ENCODE peak calls at places on chromosomes 3 and 15, in six cellular contexts. O is fibroblast of the conjunctiva, S is HL-60, E is K562, K is NCI-H526, Z is Calu3. V is an unnamed sample.

GRCh38 chr3:168989396-168989795 is 674.1 kb downstream of the MECOM start:
- DNase-seq in O (no peak), S (no peak), E (no peak), K (no peak), Z (no peak), V (no peak)

GRCh38 chr3:11095932-11096265 is 58.4 kb upstream of the HRH1 start:
- DNase-seq in O (no peak), S (no peak), E (no peak), K (no peak), Z (no peak), V (no peak)

GRCh38 chr3:197791120-197792018 is at the start of gene LRCH3:
- DNase-seq in O (peak), S (peak), E (peak), K (peak), Z (peak), V (peak)

GRCh38 chr15:85282504-85283115 is 97.8 kb upstream of the AKAP13 start:
- DNase-seq in O (no peak), S (no peak), E (no peak), K (no peak), Z (no peak), V (no peak)

GRCh38 chr3:152320201-152320617 is 51.5 kb downstream of the MBNL1 start:
- DNase-seq in O (no peak), S (no peak), E (peak), K (peak), Z (no peak), V (no peak)

GRCh38 chr15:83199288-83199687 is 8.3 kb downstream of the HDGFL3 start:
- DNase-seq in O (no peak), S (no peak), E (no peak), K (no peak), Z (no peak), V (no peak)

GRCh38 chr15:42384597-42384996 is 25.3 kb downstream of the CAPN3 start:
- DNase-seq in O (no peak), S (no peak), E (no peak), K (no peak), Z (no peak), V (no peak)

GRCh38 chr15:98596131-98596530 is 52.2 kb upstream of the IGF1R start:
- DNase-seq in O (no peak), S (no peak), E (no peak), K (no peak), Z (no peak), V (no peak)

GRCh38 chr15:43370310-43370974 is 401 bp downstream of the ZSCAN29 start:
- DNase-seq in O (no peak), S (no peak), E (peak), K (peak), Z (no peak), V (no peak)

GRCh38 chr15:76341366-76342045 is 4.9 kb downstream of the ISL2 start:
- DNase-seq in O (no peak), S (no peak), E (no peak), K (peak), Z (no peak), V (no peak)

V was measured in GDM1.